ENCODE peak calls at places on chromosomes 13 and 19, in four cellular contexts. C is fibroblast of pulmonary artery, J is endodermal cell, E is heart right ventricle. W is an unnamed sample.

GRCh38 chr13:99157046-99157445 is 43.6 kb upstream of the UBAC2 start:
- DNase-seq in C (no peak), J (no peak), E (no peak), W (no peak)

GRCh38 chr19:14090509-14091085 is at the start of gene SAMD1:
- DNase-seq in C (peak), J (peak), E (peak), W (peak)

GRCh38 chr19:17680235-17680722 is 7.9 kb downstream of the UNC13A start:
- DNase-seq in C (peak), J (peak), E (peak), W (peak)

GRCh38 chr13:106570354-106570822 is 2.5 kb upstream of the ARGLU1 start:
- DNase-seq in C (peak), J (peak), E (peak), W (peak)

GRCh38 chr19:39409886-39410619 is 2.4 kb upstream of the PLEKHG2 start:
- DNase-seq in C (peak), J (no peak), E (peak), W (no peak)

GRCh38 chr19:55452381-55453325 is 8.8 kb downstream of the ISOC2 start:
- DNase-seq in C (peak), J (peak), E (peak), W (peak)

GRCh38 chr13:107834268-107834667 is 381.1 kb downstream of the LIG4 start:
- DNase-seq in C (no peak), J (no peak), E (no peak), W (no peak)

GRCh38 chr19:14089662-14090508 is 666 bp downstream of the SAMD1 start:
- DNase-seq in C (peak), J (peak), E (peak), W (peak)

GRCh38 chr19:633786-634639 is 676 bp upstream of the POLRMT start:
- DNase-seq in C (no peak), J (no peak), E (no peak), W (peak)

GRCh38 chr13:39201075-39201630 is 162.9 kb downstream of the NHLRC3 start:
- DNase-seq in C (no peak), J (peak), E (peak), W (no peak)

GRCh38 chr19:5071579-5071978 is 102.7 kb downstream of the KDM4B start:
- DNase-seq in C (no peak), J (no peak), E (no peak), W (no peak)

GRCh38 chr13:27289016-27289665 is 18.5 kb downstream of the RASL11A start:
- DNase-seq in C (no peak), J (no peak), E (no peak), W (no peak)

GRCh38 chr13:73162912-73163911 is 104.4 kb downstream of the KLF5 start:
- DNase-seq in C (no peak), J (no peak), E (no peak), W (no peak)

GRCh38 chr13:21949818-21950429 is 279.1 kb downstream of the FGF9 start:
- DNase-seq in C (no peak), J (no peak), E (no peak), W (no peak)

GRCh38 chr19:13042443-13043130 is 47.3 kb downstream of the NFIX start:
- DNase-seq in C (peak), J (no peak), E (no peak), W (no peak)

GRCh38 chr13:40666058-40666904 is at the start of gene FOXO1:
- DNase-seq in C (peak), J (peak), E (peak), W (peak)

GRCh38 chr19:44367024-44367423 is 10.5 kb upstream of the ZNF112 start:
- DNase-seq in C (peak), J (peak), E (no peak), W (no peak)

GRCh38 chr19:49458567-49458903 is 5.5 kb downstream of the ALDH16A1 start:
- DNase-seq in C (no peak), J (no peak), E (no peak), W (no peak)

GRCh38 chr13:57629821-57630235 is 1.7 kb upstream of the PCDH17 start:
- DNase-seq in C (peak), J (peak), E (peak), W (peak)

GRCh38 chr13:78875792-78876580 is 217.0 kb upstream of the OBI1 start:
- DNase-seq in C (no peak), J (peak), E (no peak), W (no peak)

GRCh38 chr13:50122465-50122864 is 107.2 kb downstream of the KCNRG start:
- DNase-seq in C (no peak), J (peak), E (no peak), W (no peak)

GRCh38 chr19:53768401-53768800 is 55.7 kb downstream of the NLRP12 start:
- DNase-seq in C (no peak), J (no peak), E (no peak), W (no peak)

GRCh38 chr13:91359071-91359470 is 11.6 kb downstream of the MIR17HG start:
- DNase-seq in C (no peak), J (peak), E (no peak), W (no peak)

GRCh38 chr19:39679056-39679790 is 23.5 kb downstream of the LGALS16 start:
- DNase-seq in C (no peak), J (no peak), E (no peak), W (no peak)

GRCh38 chr13:21676611-21677021 is 5.7 kb downstream of the FGF9 start:
- DNase-seq in C (no peak), J (peak), E (no peak), W (no peak)

GRCh38 chr13:101343128-101343787 is 73.0 kb downstream of the NALCN start:
- DNase-seq in C (no peak), J (no peak), E (no peak), W (peak)

GRCh38 chr13:110643768-110644421 is 28.6 kb downstream of the NAXD start:
- DNase-seq in C (no peak), J (peak), E (no peak), W (no peak)

GRCh38 chr13:90315061-90315460 is 1032.4 kb upstream of the MIR17HG start:
- DNase-seq in C (no peak), J (peak), E (no peak), W (no peak)

GRCh38 chr19:1663854-1664253 is 11.4 kb upstream of the TCF3 start:
- DNase-seq in C (no peak), J (no peak), E (no peak), W (no peak)

GRCh38 chr19:1668048-1668338 is 15.6 kb upstream of the TCF3 start:
- DNase-seq in C (no peak), J (no peak), E (no peak), W (no peak)

GRCh38 chr19:1661995-1662394 is 9.6 kb upstream of the TCF3 start:
- DNase-seq in C (no peak), J (no peak), E (no peak), W (no peak)

GRCh38 chr19:1668339-1669123 is 16.1 kb upstream of the TCF3 start:
- DNase-seq in C (no peak), J (peak), E (no peak), W (no peak)

DNA sequence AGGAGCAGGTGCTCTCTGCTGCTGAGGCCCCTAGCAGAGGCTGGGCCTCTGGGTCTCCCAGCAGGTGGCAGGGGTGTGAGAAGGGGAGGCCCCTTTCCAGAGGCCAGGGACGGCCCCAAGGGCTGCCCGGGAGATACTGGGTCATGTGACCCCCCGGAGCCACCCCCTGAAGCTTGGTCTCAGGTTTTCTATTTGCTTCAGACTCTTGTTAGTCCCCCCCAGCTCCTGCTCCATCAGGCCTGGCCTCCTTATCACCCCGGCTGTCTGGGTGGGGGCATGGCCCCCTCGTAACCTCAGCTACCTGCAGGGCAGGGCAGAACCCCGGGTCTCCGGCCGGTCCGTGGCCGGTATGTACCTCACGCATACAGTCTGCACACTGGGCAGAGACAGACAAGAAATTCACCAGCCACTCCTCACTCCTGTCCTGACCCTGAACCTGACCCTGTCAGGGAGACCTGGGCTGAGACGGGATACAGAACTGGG is 13.2 kb upstream of the TCF3 start:
- DNase-seq in C (no peak), J (no peak), E (no peak), W (no peak)
- H3K4me3 ChIP-seq in C (no peak), J (no peak), E (no peak), W (no peak)

GRCh38 chr19:19406878-19407639 is 1.6 kb downstream of the GATAD2A start:
- DNase-seq in C (peak), J (no peak), E (no peak), W (peak)
- TF ChIP-seq CTCF in C (peak), J (peak), E (peak), W (peak)

GRCh38 chr13:45257638-45258338 is 56.9 kb upstream of the KCTD4 start:
- DNase-seq in C (no peak), J (no peak), E (no peak), W (no peak)
- H3K4me3 ChIP-seq in C (no peak), J (no peak), E (no peak), W (no peak)

DNA sequence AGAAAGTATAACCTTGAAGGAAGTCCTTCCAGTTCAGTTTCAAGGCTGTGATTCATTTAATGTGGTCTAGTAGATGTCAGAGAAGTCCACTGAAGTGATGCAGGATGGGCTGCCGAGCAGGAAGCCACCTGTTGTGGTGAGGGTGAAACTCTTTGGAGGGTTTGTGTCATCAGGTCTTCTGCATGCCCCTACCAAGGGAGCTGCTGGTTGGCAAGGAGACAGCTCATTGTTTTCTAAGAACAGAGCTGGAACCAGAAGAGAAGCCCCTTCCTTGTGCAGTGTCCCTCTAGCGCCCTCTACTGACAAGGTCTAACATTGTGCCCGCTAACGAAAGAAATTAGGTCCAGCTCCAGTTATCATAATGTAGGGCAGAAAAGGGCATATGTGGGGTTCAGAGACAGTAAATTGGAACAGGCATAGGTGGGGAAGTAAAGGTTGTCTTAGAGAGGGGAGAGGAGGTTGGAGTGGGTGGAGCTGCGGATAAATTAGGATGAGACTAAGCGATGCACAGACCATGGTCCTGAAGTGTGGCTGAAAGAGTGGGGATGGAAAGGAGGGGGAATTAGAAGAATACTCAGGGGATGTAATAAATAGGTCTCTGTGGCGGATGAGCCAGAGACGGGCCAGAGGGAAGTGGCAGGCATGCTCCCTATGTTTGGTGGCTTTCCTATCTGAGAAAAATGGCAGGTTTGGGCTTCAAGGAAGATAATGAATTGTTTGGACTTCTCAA is 123.2 kb downstream of the OLFM4 start:
- DNase-seq in C (peak), J (peak), E (no peak), W (peak)
- TF ChIP-seq CTCF in C (peak), J (peak), E (peak), W (peak)

GRCh38 chr19:38003427-38004099 is 96.6 kb downstream of the SIPA1L3 start:
- DNase-seq in C (peak), J (peak), E (peak), W (peak)
- H3K4me3 ChIP-seq in C (peak), J (peak), E (peak), W (peak)

GRCh38 chr19:8149261-8150094 is at the start of gene FBN3:
- DNase-seq in C (no peak), J (peak), E (no peak), W (no peak)
- TF ChIP-seq CTCF in C (no peak), J (no peak), E (no peak), W (no peak)

GRCh38 chr13:112709825-112710783 is 20.3 kb downstream of the ATP11A start:
- DNase-seq in C (no peak), J (no peak), E (no peak), W (no peak)

GRCh38 chr13:112710855-112711527 is 21.2 kb downstream of the ATP11A start:
- DNase-seq in C (no peak), J (no peak), E (no peak), W (no peak)

GRCh38 chr13:112712451-112712881 is 22.6 kb downstream of the ATP11A start:
- DNase-seq in C (no peak), J (no peak), E (no peak), W (no peak)

GRCh38 chr13:112713517-112714253 is 23.8 kb downstream of the ATP11A start:
- DNase-seq in C (no peak), J (no peak), E (no peak), W (no peak)

GRCh38 chr13:112711528-112712265 is 21.9 kb downstream of the ATP11A start:
- DNase-seq in C (peak), J (peak), E (peak), W (peak)
- H3K4me3 ChIP-seq in C (peak), J (peak), E (peak), W (no peak)

GRCh38 chr19:10870955-10871603 is at the start of gene CARM1:
- DNase-seq in C (peak), J (peak), E (peak), W (peak)

GRCh38 chr19:10870501-10870954 is 825 bp upstream of the CARM1 start:
- DNase-seq in C (no peak), J (no peak), E (no peak), W (no peak)

GRCh38 chr19:10874019-10874418 is 2.7 kb downstream of the CARM1 start:
- DNase-seq in C (no peak), J (no peak), E (no peak), W (no peak)

GRCh38 chr19:10872551-10873107 is 1.3 kb downstream of the CARM1 start:
- DNase-seq in C (peak), J (peak), E (no peak), W (peak)

GRCh38 chr19:10871711-10872550 is 578 bp downstream of the CARM1 start:
- DNase-seq in C (no peak), J (peak), E (peak), W (peak)
- TF ChIP-seq CTCF in C (no peak), J (peak), E (peak), W (peak)

DNA sequence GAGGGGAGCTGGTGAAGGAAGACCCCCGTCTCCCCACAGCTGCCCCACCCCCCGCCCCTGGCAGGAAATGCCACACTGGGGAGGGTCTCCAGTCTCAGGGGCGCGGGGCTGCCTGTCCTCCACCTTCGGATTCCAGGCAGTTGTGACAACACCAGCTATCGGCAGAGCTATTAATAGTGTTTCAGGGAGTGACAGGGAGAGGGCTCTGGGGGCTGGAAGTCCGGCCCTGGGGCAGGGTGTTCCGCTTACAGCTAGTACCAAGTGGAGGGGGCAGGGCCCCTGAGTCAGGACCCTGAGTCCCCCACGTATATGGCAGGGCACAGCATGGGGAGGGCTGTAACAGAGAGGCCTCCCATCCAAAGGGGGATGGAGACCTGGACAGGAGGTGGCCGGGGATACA is 4.1 kb downstream of the SIX5 start:
- DNase-seq in C (no peak), J (no peak), E (peak), W (no peak)
- H3K4me3 ChIP-seq in C (no peak), J (no peak), E (peak), W (no peak)